ENCODE peak calls at places on chromosome 11, in seven cellular contexts. E is tibial nerve, T is foreskin keratinocyte, V is thoracic aorta, K is AG09319, D is cardiac muscle cell, J is BJ. S is an unnamed sample.
A peak's percentile ranks its signal among the peaks of the same experiment; 100 is the strongest.

GRCh38 chr11:28690746-28691145 is 582.6 kb downstream of the METTL15 start:
- DNase-seq in E (no peak), T (no peak), V (no peak), K (no peak), D (peak; percentile 28), J (no peak), S (no peak)

GRCh38 chr11:9028591-9028990 is 24.8 kb upstream of the NRIP3 start:
- DNase-seq in E (peak; percentile 43), T (no peak), V (no peak), K (no peak), D (no peak), J (no peak), S (no peak)

GRCh38 chr11:32100495-32100894 is 9.6 kb downstream of the RCN1 start:
- DNase-seq in E (no peak), T (no peak), V (no peak), K (no peak), D (peak; percentile 22), J (no peak), S (no peak)

GRCh38 chr11:12831471-12832202 is 157.4 kb downstream of the TEAD1 start:
- DNase-seq in E (no peak), T (no peak), V (no peak), K (no peak), D (no peak), J (no peak), S (no peak)

GRCh38 chr11:116691779-116692178 is 81.0 kb downstream of the BUD13 start:
- DNase-seq in E (no peak), T (no peak), V (no peak), K (no peak), D (peak; percentile 35), J (no peak), S (no peak)

GRCh38 chr11:98740335-98740734 is 280.4 kb upstream of the CNTN5 start:
- DNase-seq in E (no peak), T (no peak), V (no peak), K (no peak), D (peak; percentile 68), J (no peak), S (no peak)

GRCh38 chr11:59560290-59560701 is 49.0 kb downstream of the OR4D9 start:
- DNase-seq in E (peak; percentile 51), T (peak; percentile 80), V (no peak), K (no peak), D (peak; percentile 74), J (no peak), S (no peak)

GRCh38 chr11:13277719-13278619 is at the start of gene BMAL1:
- DNase-seq in E (peak; percentile 22), T (no peak), V (no peak), K (no peak), D (peak; percentile 11), J (no peak), S (no peak)

GRCh38 chr11:45073575-45074225 is 72.7 kb upstream of the PRDM11 start:
- DNase-seq in E (no peak), T (no peak), V (no peak), K (no peak), D (no peak), J (no peak), S (no peak)

GRCh38 chr11:80417681-80418080 is 976.9 kb upstream of the TENM4 start:
- DNase-seq in E (no peak), T (no peak), V (no peak), K (no peak), D (no peak), J (no peak), S (no peak)

GRCh38 chr11:75562048-75562835 is at the start of gene SERPINH1:
- DNase-seq in E (peak; percentile 74), T (no peak), V (peak; percentile 52), K (peak; percentile 81), D (peak; percentile 94), J (no peak), S (no peak)

GRCh38 chr11:114315749-114316368 is 19.7 kb downstream of the NNMT start:
- DNase-seq in E (no peak), T (no peak), V (no peak), K (no peak), D (peak; percentile 43), J (no peak), S (no peak)
- TF ChIP-seq CTCF in E (no peak), T (no peak), V (no peak), K (no peak), D (no peak), J (no peak), S (no peak)

DNA sequence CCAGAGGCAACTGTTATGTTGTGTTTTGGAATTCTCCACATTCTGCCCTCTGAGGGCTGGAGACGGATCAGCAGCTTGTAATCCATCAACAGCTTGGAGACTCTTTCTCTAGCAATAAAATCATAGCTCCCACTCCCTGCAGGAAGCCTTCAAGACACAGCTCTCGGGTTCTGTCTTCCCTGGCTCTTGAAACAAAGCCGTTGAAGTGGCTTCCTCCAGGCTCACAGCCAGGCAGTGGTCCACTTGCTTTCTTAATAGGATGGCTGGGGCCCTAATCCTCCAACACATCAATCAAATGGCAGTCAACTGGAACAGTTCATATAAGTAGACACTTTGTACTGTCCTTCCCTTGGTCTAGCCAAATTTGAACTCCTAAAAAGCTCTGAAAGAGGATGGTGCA is 74.4 kb downstream of the SC5D start:
- DNase-seq in E (no peak), T (no peak), V (no peak), K (no peak), D (no peak), J (no peak), S (no peak)
- TF ChIP-seq CTCF in E (no peak), T (no peak), V (no peak), K (no peak), D (no peak), J (no peak), S (no peak)

GRCh38 chr11:128515086-128515485 is 72.3 kb downstream of the ETS1 start:
- DNase-seq in E (no peak), T (no peak), V (no peak), K (no peak), D (no peak), J (no peak), S (no peak)

GRCh38 chr11:128516886-128517285 is 70.5 kb downstream of the ETS1 start:
- DNase-seq in E (no peak), T (no peak), V (no peak), K (no peak), D (no peak), J (no peak), S (no peak)

GRCh38 chr11:128517457-128518230 is 69.7 kb downstream of the ETS1 start:
- DNase-seq in E (no peak), T (no peak), V (no peak), K (no peak), D (peak; percentile 55), J (peak; percentile 44), S (no peak)

GRCh38 chr11:128515766-128516466 is 71.4 kb downstream of the ETS1 start:
- DNase-seq in E (no peak), T (no peak), V (no peak), K (no peak), D (no peak), J (no peak), S (no peak)

DNA sequence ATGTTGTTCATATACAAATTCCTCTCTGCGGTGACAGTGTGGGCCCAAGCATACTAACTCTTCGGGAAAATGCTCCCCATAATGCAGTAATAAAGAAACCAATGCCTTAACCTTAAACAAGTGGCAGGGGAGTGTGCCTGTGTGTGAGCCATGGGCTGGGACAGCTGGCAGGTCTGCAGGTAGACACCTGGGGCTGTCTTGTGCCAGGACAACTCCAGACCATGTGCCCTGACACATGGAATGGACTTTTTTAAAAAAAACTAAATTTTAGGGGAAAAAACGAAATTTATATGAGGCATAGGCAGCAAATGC is 70.9 kb downstream of the ETS1 start:
- DNase-seq in E (no peak), T (no peak), V (no peak), K (no peak), D (no peak), J (no peak), S (no peak)
- TF ChIP-seq CTCF in E (no peak), T (no peak), V (no peak), K (no peak), D (no peak), J (no peak), S (no peak)

GRCh38 chr11:102279641-102280170 is 37.6 kb upstream of the BIRC3 start:
- DNase-seq in E (no peak), T (no peak), V (no peak), K (peak; percentile 42), D (peak; percentile 75), J (no peak), S (peak; percentile 34)
- TF ChIP-seq CTCF in E (peak; percentile 25), T (peak; percentile 45), V (no peak), K (peak; percentile 54), D (peak; percentile 36), J (peak; percentile 59), S (peak; percentile 66)

DNA sequence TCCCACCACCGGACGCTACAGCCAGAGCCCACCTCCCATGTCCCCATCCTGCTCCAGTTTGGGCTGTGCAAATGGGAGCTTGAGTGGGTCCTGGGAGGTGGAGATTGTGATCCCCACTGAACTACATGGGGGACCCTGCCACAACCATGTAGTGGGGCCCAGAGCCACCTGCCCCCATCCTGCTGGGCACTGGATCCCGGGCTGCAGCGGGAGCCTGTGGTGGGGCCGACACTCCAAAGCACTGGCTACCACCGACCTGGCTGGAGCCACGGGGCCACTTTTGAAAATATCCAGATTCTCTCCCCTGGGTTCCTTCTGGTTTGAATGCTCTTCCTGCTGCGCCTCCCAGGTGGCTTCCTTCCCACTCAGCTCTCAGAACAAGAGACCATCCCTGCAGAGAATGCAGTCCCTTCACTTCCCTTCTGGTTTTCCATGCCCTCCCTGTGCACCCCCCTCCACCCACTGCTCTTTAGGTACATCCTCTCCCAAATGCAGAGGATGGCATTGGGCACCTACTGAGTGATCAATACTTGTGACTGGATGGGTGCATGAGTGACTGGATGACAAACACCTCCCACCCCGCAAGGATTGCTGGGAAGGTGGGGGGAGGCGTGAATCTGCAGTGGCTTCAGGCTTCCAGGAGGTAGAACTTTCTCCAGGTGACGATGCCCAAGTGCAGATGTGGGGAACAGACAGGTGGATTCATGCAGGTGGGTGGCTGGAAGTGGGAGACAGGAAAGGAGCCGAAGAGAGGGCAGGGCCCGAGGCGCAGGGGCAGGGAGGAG is 846 bp upstream of the UNC93B1 start:
- DNase-seq in E (no peak), T (no peak), V (no peak), K (no peak), D (no peak), J (no peak), S (no peak)
- TF ChIP-seq CTCF in E (no peak), T (no peak), V (no peak), K (no peak), D (no peak), J (no peak), S (no peak)

S was measured in AG04450.